ENCODE peak calls at places on chromosomes 7 and 10, in seven cellular contexts. One of them, this sample, is unnamed.

GRCh38 chr7:148242271-148242801 is 348.2 kb upstream of the C7orf33 start:
- DNase-seq in GM12878: no peak
- DNase-seq in HCT116: peak
- DNase-seq in HEK293T: peak
- DNase-seq in HepG2: peak
- DNase-seq in K562: peak
- DNase-seq in H1: peak
- DNase-seq in this sample: peak

GRCh38 chr7:141071855-141072547 is 1.9 kb upstream of the TMEM178B start:
- DNase-seq in GM12878: no peak
- DNase-seq in HCT116: no peak
- DNase-seq in HEK293T: peak
- DNase-seq in HepG2: no peak
- DNase-seq in K562: no peak
- DNase-seq in H1: no peak
- DNase-seq in this sample: peak

GRCh38 chr7:107167483-107168232 is 1.1 kb upstream of the HBP1 start:
- DNase-seq in GM12878: no peak
- DNase-seq in HCT116: peak
- DNase-seq in HEK293T: peak
- DNase-seq in HepG2: peak
- DNase-seq in K562: peak
- DNase-seq in H1: no peak
- DNase-seq in this sample: no peak

GRCh38 chr10:71032887-71033286 is 144.5 kb upstream of the PCBD1 start:
- DNase-seq in GM12878: no peak
- DNase-seq in HCT116: no peak
- DNase-seq in HEK293T: no peak
- DNase-seq in HepG2: no peak
- DNase-seq in K562: no peak
- DNase-seq in H1: no peak
- DNase-seq in this sample: no peak

GRCh38 chr7:53315986-53316385 is 280.6 kb downstream of the POM121L12 start:
- DNase-seq in GM12878: no peak
- DNase-seq in HCT116: no peak
- DNase-seq in HEK293T: no peak
- DNase-seq in HepG2: no peak
- DNase-seq in K562: no peak
- DNase-seq in H1: no peak
- DNase-seq in this sample: peak

GRCh38 chr10:106765355-106765754 is 399.2 kb downstream of the SORCS1 start:
- DNase-seq in GM12878: no peak
- DNase-seq in HCT116: no peak
- DNase-seq in HEK293T: no peak
- DNase-seq in HepG2: no peak
- DNase-seq in K562: no peak
- DNase-seq in H1: no peak
- DNase-seq in this sample: peak

GRCh38 chr10:51861731-51862130 is 162.3 kb upstream of the CSTF2T start:
- DNase-seq in GM12878: no peak
- DNase-seq in HCT116: no peak
- DNase-seq in HEK293T: no peak
- DNase-seq in HepG2: no peak
- DNase-seq in K562: no peak
- DNase-seq in H1: no peak
- DNase-seq in this sample: no peak

GRCh38 chr7:45292481-45292880 is 134.9 kb downstream of the RAMP3 start:
- DNase-seq in GM12878: no peak
- DNase-seq in HCT116: no peak
- DNase-seq in HEK293T: no peak
- DNase-seq in HepG2: no peak
- DNase-seq in K562: no peak
- DNase-seq in H1: no peak
- DNase-seq in this sample: no peak

GRCh38 chr7:103632972-103633371 is 187.0 kb upstream of the SLC26A5 start:
- DNase-seq in GM12878: no peak
- DNase-seq in HCT116: no peak
- DNase-seq in HEK293T: no peak
- DNase-seq in HepG2: no peak
- DNase-seq in K562: no peak
- DNase-seq in H1: no peak
- DNase-seq in this sample: no peak

GRCh38 chr7:103636153-103636552 is 190.1 kb upstream of the SLC26A5 start:
- DNase-seq in GM12878: no peak
- DNase-seq in HCT116: no peak
- DNase-seq in HEK293T: no peak
- DNase-seq in HepG2: no peak
- DNase-seq in K562: no peak
- DNase-seq in H1: no peak
- DNase-seq in this sample: no peak

GRCh38 chr7:103640031-103640779 is 194.2 kb upstream of the SLC26A5 start:
- DNase-seq in GM12878: no peak
- DNase-seq in HCT116: no peak
- DNase-seq in HEK293T: no peak
- DNase-seq in HepG2: no peak
- DNase-seq in K562: no peak
- DNase-seq in H1: no peak
- DNase-seq in this sample: no peak

GRCh38 chr7:103637080-103637479 is 191.1 kb upstream of the SLC26A5 start:
- DNase-seq in GM12878: no peak
- DNase-seq in HCT116: no peak
- DNase-seq in HEK293T: no peak
- DNase-seq in HepG2: no peak
- DNase-seq in K562: no peak
- DNase-seq in H1: no peak
- DNase-seq in this sample: no peak

GRCh38 chr7:103637726-103638125 is 191.7 kb upstream of the SLC26A5 start:
- DNase-seq in GM12878: no peak
- DNase-seq in HCT116: no peak
- DNase-seq in HEK293T: no peak
- DNase-seq in HepG2: no peak
- DNase-seq in K562: no peak
- DNase-seq in H1: no peak
- DNase-seq in this sample: no peak
- TF ChIP-seq SP1 in GM12878: no peak
- TF ChIP-seq SP1 in HCT116: no peak
- TF ChIP-seq SP1 in HEK293T: no peak
- TF ChIP-seq SP1 in HepG2: no peak
- TF ChIP-seq SP1 in K562: no peak
- TF ChIP-seq SP1 in H1: no peak
- TF ChIP-seq SP1 in this sample: no peak

GRCh38 chr7:29319719-29320521 is 125.3 kb downstream of the CHN2 start:
- DNase-seq in GM12878: peak
- DNase-seq in HCT116: no peak
- DNase-seq in HEK293T: no peak
- DNase-seq in HepG2: no peak
- DNase-seq in K562: no peak
- DNase-seq in H1: no peak
- DNase-seq in this sample: no peak

GRCh38 chr7:29322023-29322712 is 127.6 kb downstream of the CHN2 start:
- DNase-seq in GM12878: no peak
- DNase-seq in HCT116: no peak
- DNase-seq in HEK293T: no peak
- DNase-seq in HepG2: no peak
- DNase-seq in K562: no peak
- DNase-seq in H1: no peak
- DNase-seq in this sample: no peak

GRCh38 chr7:29315302-29316270 is 121.0 kb downstream of the CHN2 start:
- DNase-seq in GM12878: no peak
- DNase-seq in HCT116: no peak
- DNase-seq in HEK293T: no peak
- DNase-seq in HepG2: no peak
- DNase-seq in K562: no peak
- DNase-seq in H1: no peak
- DNase-seq in this sample: no peak

GRCh38 chr7:29320577-29320976 is 126.0 kb downstream of the CHN2 start:
- DNase-seq in GM12878: no peak
- DNase-seq in HCT116: no peak
- DNase-seq in HEK293T: no peak
- DNase-seq in HepG2: no peak
- DNase-seq in K562: no peak
- DNase-seq in H1: no peak
- DNase-seq in this sample: no peak

DNA sequence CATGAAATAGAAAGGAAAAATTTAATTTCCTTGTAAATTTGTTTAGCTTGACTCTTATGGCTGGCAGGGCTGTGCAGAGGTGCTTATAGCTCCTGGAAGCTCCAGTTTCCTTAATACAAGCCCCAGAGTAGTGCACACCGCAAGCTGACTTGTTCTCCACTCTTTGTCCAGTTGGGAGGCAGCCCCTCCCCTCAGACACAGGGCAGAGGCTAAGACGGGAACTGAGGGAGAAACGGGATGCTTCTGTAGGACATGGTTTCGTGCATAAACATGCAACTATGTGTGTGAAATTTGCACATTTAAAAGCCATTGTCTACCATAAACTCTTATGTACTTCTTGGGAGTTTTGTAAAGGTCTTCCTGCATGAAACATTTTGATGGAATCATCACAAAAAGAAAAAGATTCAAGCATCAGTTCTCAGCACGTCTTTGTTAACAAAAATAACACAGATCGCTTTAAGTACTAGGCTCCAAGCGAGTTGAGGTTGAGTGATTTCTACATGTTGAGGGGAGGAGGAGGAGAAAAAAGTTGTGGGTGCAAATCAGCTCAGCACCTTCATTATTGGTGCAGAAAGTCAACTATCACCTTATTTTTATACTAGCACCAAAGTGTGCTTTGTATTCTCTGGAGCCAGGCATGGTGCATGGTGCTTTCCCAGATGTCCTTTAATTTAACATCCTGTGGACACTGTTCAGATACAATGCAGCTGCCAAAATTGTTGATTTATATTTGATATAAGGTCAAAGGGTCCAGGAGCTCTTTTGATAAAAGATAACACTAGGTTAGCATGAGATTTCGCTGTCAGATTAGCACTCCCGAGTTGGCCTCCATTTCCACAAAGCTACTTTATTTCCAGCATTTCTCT is 124.5 kb downstream of the CHN2 start:
- DNase-seq in GM12878: no peak
- DNase-seq in HCT116: no peak
- DNase-seq in HEK293T: no peak
- DNase-seq in HepG2: no peak
- DNase-seq in K562: no peak
- DNase-seq in H1: no peak
- DNase-seq in this sample: no peak
- TF ChIP-seq SP1 in GM12878: no peak
- TF ChIP-seq SP1 in HCT116: no peak
- TF ChIP-seq SP1 in HEK293T: no peak
- TF ChIP-seq SP1 in HepG2: no peak
- TF ChIP-seq SP1 in K562: no peak
- TF ChIP-seq SP1 in H1: no peak
- TF ChIP-seq SP1 in this sample: no peak

GRCh38 chr7:3140834-3141233 is 97.2 kb upstream of the CARD11 start:
- DNase-seq in GM12878: no peak
- DNase-seq in HCT116: no peak
- DNase-seq in HEK293T: no peak
- DNase-seq in HepG2: no peak
- DNase-seq in K562: no peak
- DNase-seq in H1: no peak
- DNase-seq in this sample: no peak

GRCh38 chr7:3141326-3141725 is 97.7 kb upstream of the CARD11 start:
- DNase-seq in GM12878: no peak
- DNase-seq in HCT116: no peak
- DNase-seq in HEK293T: no peak
- DNase-seq in HepG2: no peak
- DNase-seq in K562: no peak
- DNase-seq in H1: no peak
- DNase-seq in this sample: no peak

GRCh38 chr7:3134715-3135114 is 91.0 kb upstream of the CARD11 start:
- DNase-seq in GM12878: no peak
- DNase-seq in HCT116: no peak
- DNase-seq in HEK293T: no peak
- DNase-seq in HepG2: no peak
- DNase-seq in K562: no peak
- DNase-seq in H1: no peak
- DNase-seq in this sample: no peak

GRCh38 chr7:3138992-3139391 is 95.3 kb upstream of the CARD11 start:
- DNase-seq in GM12878: no peak
- DNase-seq in HCT116: no peak
- DNase-seq in HEK293T: no peak
- DNase-seq in HepG2: no peak
- DNase-seq in K562: no peak
- DNase-seq in H1: no peak
- DNase-seq in this sample: no peak

GRCh38 chr7:3138206-3138605 is 94.5 kb upstream of the CARD11 start:
- DNase-seq in GM12878: no peak
- DNase-seq in HCT116: no peak
- DNase-seq in HEK293T: no peak
- DNase-seq in HepG2: no peak
- DNase-seq in K562: no peak
- DNase-seq in H1: no peak
- DNase-seq in this sample: no peak
- TF ChIP-seq SP1 in GM12878: no peak
- TF ChIP-seq SP1 in HCT116: no peak
- TF ChIP-seq SP1 in HEK293T: no peak
- TF ChIP-seq SP1 in HepG2: no peak
- TF ChIP-seq SP1 in K562: no peak
- TF ChIP-seq SP1 in H1: no peak
- TF ChIP-seq SP1 in this sample: no peak

GRCh38 chr7:50449881-50450690 is at the start of gene FIGNL1:
- DNase-seq in GM12878: peak
- DNase-seq in HCT116: peak
- DNase-seq in HEK293T: peak
- DNase-seq in HepG2: peak
- DNase-seq in K562: peak
- DNase-seq in H1: peak
- DNase-seq in this sample: peak

GRCh38 chr7:50449501-50449880 is 659 bp downstream of the FIGNL1 start:
- DNase-seq in GM12878: no peak
- DNase-seq in HCT116: no peak
- DNase-seq in HEK293T: no peak
- DNase-seq in HepG2: no peak
- DNase-seq in K562: no peak
- DNase-seq in H1: no peak
- DNase-seq in this sample: no peak

GRCh38 chr7:50448823-50449222 is 1.3 kb downstream of the FIGNL1 start:
- DNase-seq in GM12878: no peak
- DNase-seq in HCT116: no peak
- DNase-seq in HEK293T: no peak
- DNase-seq in HepG2: no peak
- DNase-seq in K562: no peak
- DNase-seq in H1: no peak
- DNase-seq in this sample: no peak

GRCh38 chr7:50450691-50451051 is 521 bp upstream of the FIGNL1 start:
- DNase-seq in GM12878: no peak
- DNase-seq in HCT116: no peak
- DNase-seq in HEK293T: no peak
- DNase-seq in HepG2: no peak
- DNase-seq in K562: no peak
- DNase-seq in H1: no peak
- DNase-seq in this sample: peak

DNA sequence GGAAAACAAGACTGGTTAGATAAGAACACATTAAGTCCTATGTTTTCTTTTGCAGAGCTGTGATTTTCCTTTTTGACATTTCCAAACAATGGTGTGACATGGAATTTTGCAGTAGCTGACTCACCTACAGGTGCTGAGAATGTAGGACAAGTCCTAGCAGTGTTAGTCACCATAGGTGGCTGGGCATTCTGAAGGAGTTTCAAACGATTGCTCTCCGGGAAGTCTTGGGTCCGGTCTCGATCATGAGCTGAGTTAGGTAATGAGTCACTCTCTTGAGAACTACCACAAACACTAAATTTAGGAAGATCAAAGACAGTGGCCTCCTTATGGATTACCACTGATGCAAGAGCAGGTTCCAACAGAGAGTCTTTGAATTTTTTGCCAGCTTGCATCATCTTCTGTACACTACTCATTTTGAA is 3.6 kb downstream of the FIGNL1 start:
- DNase-seq in GM12878: peak
- DNase-seq in HCT116: peak
- DNase-seq in HEK293T: no peak
- DNase-seq in HepG2: peak
- DNase-seq in K562: no peak
- DNase-seq in H1: no peak
- DNase-seq in this sample: no peak
- TF ChIP-seq SP1 in GM12878: no peak
- TF ChIP-seq SP1 in HCT116: peak
- TF ChIP-seq SP1 in HEK293T: no peak
- TF ChIP-seq SP1 in HepG2: no peak
- TF ChIP-seq SP1 in K562: no peak
- TF ChIP-seq SP1 in H1: no peak
- TF ChIP-seq SP1 in this sample: no peak